ENCODE peak calls at places on chromosomes 4 and X, in eight cellular contexts. J is fibroblast of the aortic adventitia; A is CD4-positive, alpha-beta T cell; R is astrocyte of the cerebellum; C is RWPE2; W is WTC11; O is BE2C; I is GM20000. E is an unnamed sample.

GRCh38 chrX:41350976-41351569 is 17.1 kb downstream of the DDX3X start:
- DNase-seq in J (no peak), A (no peak), R (no peak), C (no peak), W (no peak), O (no peak), I (no peak), E (no peak)

GRCh38 chrX:7746861-7747260 is 96.1 kb upstream of the VCX start:
- DNase-seq in J (no peak), A (no peak), R (peak; percentile 28), C (no peak), W (no peak), O (no peak), I (no peak), E (no peak)

GRCh38 chr4:110618091-110619000 is 4.5 kb downstream of the PITX2 start:
- DNase-seq in J (no peak), A (no peak), R (no peak), C (peak; percentile 52), W (peak; percentile 72), O (no peak), I (no peak), E (peak; percentile 33)

GRCh38 chr4:126708716-126709115 is 924.0 kb upstream of the INTU start:
- DNase-seq in J (no peak), A (no peak), R (no peak), C (no peak), W (no peak), O (no peak), I (no peak), E (no peak)

GRCh38 chr4:99875073-99875472 is 19.2 kb downstream of the LAMTOR3 start:
- DNase-seq in J (no peak), A (no peak), R (no peak), C (no peak), W (no peak), O (no peak), I (no peak), E (no peak)

GRCh38 chrX:134460005-134460860 is at the start of gene HPRT1:
- DNase-seq in J (peak; percentile 64), A (peak; percentile 70), R (peak; percentile 26), C (peak; percentile 73), W (peak; percentile 74), O (peak; percentile 85), I (peak; percentile 86), E (peak; percentile 84)

GRCh38 chrX:39772057-39772832 is 325.5 kb downstream of the BCOR start:
- DNase-seq in J (no peak), A (peak; percentile 48), R (no peak), C (no peak), W (peak; percentile 65), O (no peak), I (peak; percentile 16), E (peak; percentile 24)

GRCh38 chr4:20026456-20026855 is 225.2 kb upstream of the SLIT2 start:
- DNase-seq in J (peak; percentile 48), A (no peak), R (peak; percentile 69), C (no peak), W (no peak), O (no peak), I (no peak), E (no peak)

GRCh38 chr4:182826391-182826790 is 90.8 kb downstream of the DCTD start:
- DNase-seq in J (no peak), A (no peak), R (no peak), C (peak; percentile 47), W (no peak), O (no peak), I (no peak), E (peak; percentile 53)

GRCh38 chr4:40626183-40626990 is 3.3 kb downstream of the RBM47 start:
- DNase-seq in J (no peak), A (no peak), R (no peak), C (no peak), W (no peak), O (no peak), I (no peak), E (no peak)

GRCh38 chrX:153588021-153588781 is 10.7 kb downstream of the CCNQ start:
- DNase-seq in J (no peak), A (no peak), R (no peak), C (no peak), W (no peak), O (no peak), I (no peak), E (no peak)

GRCh38 chr4:67332627-67333026 is 212.7 kb downstream of the CENPC start:
- DNase-seq in J (no peak), A (no peak), R (no peak), C (no peak), W (peak; percentile 31), O (peak; percentile 13), I (peak; percentile 4), E (no peak)

GRCh38 chr4:93384211-93384610 is 444.3 kb upstream of the ATOH1 start:
- DNase-seq in J (no peak), A (no peak), R (no peak), C (no peak), W (no peak), O (no peak), I (no peak), E (no peak)

GRCh38 chrX:14873676-14874049 is 442 bp downstream of the MOSPD2 start:
- DNase-seq in J (no peak), A (no peak), R (no peak), C (no peak), W (no peak), O (no peak), I (no peak), E (no peak)

GRCh38 chr4:147821555-147821954 is 89.7 kb downstream of the ARHGAP10 start:
- DNase-seq in J (no peak), A (no peak), R (no peak), C (no peak), W (no peak), O (no peak), I (peak; percentile 26), E (peak; percentile 19)

GRCh38 chr4:184838249-184839074 is 12.7 kb upstream of the ACSL1 start:
- DNase-seq in J (peak; percentile 20), A (no peak), R (no peak), C (no peak), W (no peak), O (no peak), I (no peak), E (no peak)

GRCh38 chr4:139560396-139561084 is 4.5 kb upstream of the SETD7 start:
- DNase-seq in J (no peak), A (no peak), R (no peak), C (no peak), W (peak; percentile 26), O (peak; percentile 35), I (peak; percentile 41), E (peak; percentile 48)

GRCh38 chr4:61202100-61202637 is 2.0 kb downstream of the ADGRL3 start:
- DNase-seq in J (no peak), A (no peak), R (no peak), C (peak; percentile 54), W (peak; percentile 49), O (peak; percentile 9), I (peak; percentile 18), E (peak; percentile 22)

GRCh38 chrX:13778916-13779315 is 38.0 kb downstream of the GPM6B start:
- DNase-seq in J (peak; percentile 55), A (no peak), R (no peak), C (no peak), W (no peak), O (no peak), I (no peak), E (no peak)

GRCh38 chr4:105936901-105937300 is 41.6 kb downstream of the NPNT start:
- DNase-seq in J (no peak), A (no peak), R (no peak), C (no peak), W (no peak), O (no peak), I (no peak), E (no peak)

DNA sequence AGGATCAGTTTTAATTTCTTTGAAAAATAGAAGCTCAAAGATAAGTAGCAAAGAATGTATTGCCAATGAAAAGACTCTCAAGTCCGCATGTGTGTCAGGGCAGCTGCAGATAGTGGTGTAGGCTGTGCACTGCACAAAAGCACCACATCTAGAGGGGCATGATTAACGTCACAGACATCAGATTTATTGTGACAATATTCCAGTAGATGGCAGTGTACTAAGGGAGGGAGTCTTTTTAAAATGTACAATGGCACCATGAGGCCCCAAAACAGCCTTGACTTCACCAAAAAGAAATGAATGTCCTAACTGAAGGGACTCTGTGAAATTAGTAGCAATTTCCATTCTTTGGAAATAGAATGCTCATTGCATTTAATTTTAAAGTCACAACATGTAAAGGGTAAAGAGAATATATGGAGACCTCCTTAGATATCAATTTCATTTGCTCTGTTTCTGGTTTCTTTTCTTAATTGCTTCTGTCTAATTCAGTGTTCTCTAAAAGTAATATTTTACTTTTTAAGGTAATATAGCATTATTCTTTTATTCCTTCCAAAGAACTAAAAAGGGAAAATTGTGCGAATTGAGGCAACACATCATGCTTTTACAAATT is 98.4 kb downstream of the ZNF827 start:
- DNase-seq in J (peak; percentile 59), A (no peak), R (peak; percentile 28), C (no peak), W (no peak), O (peak; percentile 30), I (peak; percentile 37), E (peak; percentile 50)
- TF ChIP-seq CTCF in J (peak; percentile 46), A (peak; percentile 44), R (peak; percentile 42), C (peak; percentile 64), W (no peak), O (peak; percentile 67), I (peak; percentile 25), E (peak; percentile 47)

DNA sequence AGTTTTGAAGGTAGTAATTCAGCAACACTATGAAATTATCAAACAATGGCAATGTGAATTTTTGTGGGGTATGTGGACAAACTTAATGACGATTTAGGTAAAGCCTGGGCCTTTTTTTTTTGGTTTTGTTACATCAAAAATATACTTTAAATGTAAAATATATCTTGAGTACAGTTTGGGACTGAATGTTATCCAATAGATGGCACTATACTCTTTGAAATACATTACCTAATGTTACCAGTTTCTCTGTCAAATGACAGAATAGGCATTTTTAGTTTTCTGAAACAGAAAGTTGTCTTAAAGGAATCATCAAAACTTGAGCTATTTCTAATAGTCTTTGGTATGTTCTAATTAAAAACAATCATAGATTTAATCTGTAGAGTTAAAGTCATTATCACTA is 1651.9 kb downstream of the C4orf33 start:
- DNase-seq in J (peak; percentile 5), A (no peak), R (peak; percentile 4), C (no peak), W (no peak), O (no peak), I (no peak), E (peak; percentile 4)
- TF ChIP-seq CTCF in J (no peak), A (no peak), R (no peak), C (peak; percentile 69), W (peak; percentile 24), O (peak; percentile 40), I (no peak), E (no peak)

DNA sequence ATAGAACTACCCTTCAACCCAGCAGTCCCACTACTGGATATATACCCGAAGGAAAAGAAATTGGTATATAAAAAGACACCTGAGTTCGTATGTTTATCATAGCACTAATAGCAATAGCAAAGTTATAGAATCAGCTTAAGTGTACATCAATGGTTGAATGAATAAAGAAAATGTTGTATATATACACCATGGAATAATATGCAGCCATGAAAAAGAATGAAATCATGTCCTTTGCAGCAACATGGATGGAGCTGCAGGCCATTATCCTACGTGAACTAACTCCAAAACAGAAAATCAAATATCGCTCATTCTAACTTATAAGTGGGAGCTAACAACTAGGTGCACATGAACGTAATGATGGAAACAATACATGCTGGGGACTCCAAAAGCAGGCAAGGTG is 143.5 kb upstream of the GK2 start:
- DNase-seq in J (no peak), A (no peak), R (no peak), C (no peak), W (no peak), O (no peak), I (no peak), E (no peak)
- TF ChIP-seq CTCF in J (no peak), A (no peak), R (no peak), C (no peak), W (no peak), O (no peak), I (no peak), E (no peak)

GRCh38 chrX:3585719-3586118 is 127.7 kb downstream of the PRKX start:
- DNase-seq in J (no peak), A (no peak), R (no peak), C (no peak), W (no peak), O (no peak), I (no peak), E (no peak)
- TF ChIP-seq CTCF in J (peak; percentile 31), A (no peak), R (peak; percentile 27), C (no peak), W (no peak), O (no peak), I (no peak), E (no peak)

E was measured in GM13977.